ENCODE peak calls at places on chromosome 17, in seven cellular contexts. X, Q, W, F, V, H and T are unnamed samples.

GRCh38 chr17:31008374-31009035 is 37.7 kb downstream of the RNF135 start:
- DNase-seq in X (no peak), Q (no peak), W (peak; percentile 62), F (peak; percentile 42), V (no peak), H (peak; percentile 85), T (peak; percentile 52)

GRCh38 chr17:4276514-4276913 is 12.7 kb upstream of the ANKFY1 start:
- DNase-seq in X (no peak), Q (no peak), W (no peak), F (no peak), V (no peak), H (no peak), T (no peak)

GRCh38 chr17:27155866-27156265 is 138.0 kb upstream of the WSB1 start:
- DNase-seq in X (no peak), Q (no peak), W (no peak), F (no peak), V (no peak), H (no peak), T (no peak)

GRCh38 chr17:21511368-21512195 is 135.4 kb downstream of the KCNJ12 start:
- DNase-seq in X (peak; percentile 87), Q (peak; percentile 73), W (peak; percentile 90), F (peak; percentile 82), V (peak; percentile 89), H (peak; percentile 94), T (peak; percentile 85)

GRCh38 chr17:50559674-50560184 is 786 bp upstream of the CACNA1G start:
- DNase-seq in X (peak; percentile 90), Q (no peak), W (peak; percentile 71), F (peak; percentile 43), V (peak; percentile 82), H (peak; percentile 88), T (peak; percentile 99)

GRCh38 chr17:58583486-58583885 is 69.0 kb upstream of the MTMR4 start:
- DNase-seq in X (no peak), Q (no peak), W (no peak), F (no peak), V (no peak), H (no peak), T (no peak)

GRCh38 chr17:78241277-78242023 is 10.0 kb downstream of the TMEM235 start:
- DNase-seq in X (peak; percentile 93), Q (no peak), W (no peak), F (no peak), V (peak; percentile 79), H (no peak), T (peak; percentile 73)

GRCh38 chr17:64038331-64039105 is 18.1 kb upstream of the ICAM2 start:
- DNase-seq in X (no peak), Q (no peak), W (no peak), F (no peak), V (no peak), H (no peak), T (peak; percentile 57)

DNA sequence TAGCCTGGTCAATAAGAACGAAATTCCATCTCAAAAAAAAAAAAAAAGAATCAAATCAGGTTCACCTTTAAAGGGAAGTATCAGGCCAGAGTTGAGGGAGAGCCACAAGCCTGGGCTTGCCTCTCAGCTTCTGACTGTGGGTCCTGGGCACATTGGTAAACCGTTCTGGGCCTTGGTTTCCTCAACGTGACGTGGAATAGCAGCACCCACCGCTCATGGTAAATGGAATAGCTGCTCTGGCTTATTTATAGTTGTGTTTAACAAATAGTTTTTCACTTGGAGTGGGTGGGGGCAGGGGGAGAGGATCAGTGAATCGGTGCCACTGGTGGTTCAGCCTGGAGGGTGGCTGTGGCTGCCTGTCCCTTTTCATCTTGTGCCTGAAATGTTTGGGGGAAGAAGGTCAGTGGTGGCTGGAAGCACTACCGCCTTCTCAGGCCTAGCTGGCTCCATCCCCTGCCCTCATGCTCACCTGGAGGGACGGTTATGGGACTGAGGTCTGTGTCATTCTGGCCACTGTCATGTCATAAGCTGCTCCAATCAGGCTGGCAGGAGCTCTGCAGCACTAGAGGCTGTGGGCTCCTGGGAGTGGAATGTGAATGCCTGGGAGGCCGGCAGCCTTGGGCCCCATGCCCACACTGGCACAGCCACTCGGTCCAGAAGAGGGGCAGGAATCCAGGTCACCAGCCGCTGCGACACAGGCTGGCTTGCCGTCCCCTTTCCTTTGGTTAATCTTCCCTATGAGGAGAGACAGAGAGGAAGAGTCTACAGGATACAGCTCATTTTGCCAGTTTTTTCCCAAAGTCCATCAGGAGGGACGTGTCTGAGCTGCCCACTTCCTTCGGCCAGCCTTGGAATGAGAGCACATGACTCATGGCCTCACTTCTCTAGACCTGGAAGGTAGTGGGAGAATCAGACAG is 27.0 kb downstream of the CCR7 start:
- DNase-seq in X (no peak), Q (no peak), W (no peak), F (peak; percentile 75), V (no peak), H (no peak), T (no peak)
- H3K27ac ChIP-seq in X (peak overlapping the region; percentile 99), Q (peak overlapping the region; percentile 64), W (peak overlapping the region; percentile 89), F (peak overlapping the region; percentile 77), V (peak overlapping the region; percentile 61), H (no peak overlapping the region), T (peak overlapping the region; percentile 33)

DNA sequence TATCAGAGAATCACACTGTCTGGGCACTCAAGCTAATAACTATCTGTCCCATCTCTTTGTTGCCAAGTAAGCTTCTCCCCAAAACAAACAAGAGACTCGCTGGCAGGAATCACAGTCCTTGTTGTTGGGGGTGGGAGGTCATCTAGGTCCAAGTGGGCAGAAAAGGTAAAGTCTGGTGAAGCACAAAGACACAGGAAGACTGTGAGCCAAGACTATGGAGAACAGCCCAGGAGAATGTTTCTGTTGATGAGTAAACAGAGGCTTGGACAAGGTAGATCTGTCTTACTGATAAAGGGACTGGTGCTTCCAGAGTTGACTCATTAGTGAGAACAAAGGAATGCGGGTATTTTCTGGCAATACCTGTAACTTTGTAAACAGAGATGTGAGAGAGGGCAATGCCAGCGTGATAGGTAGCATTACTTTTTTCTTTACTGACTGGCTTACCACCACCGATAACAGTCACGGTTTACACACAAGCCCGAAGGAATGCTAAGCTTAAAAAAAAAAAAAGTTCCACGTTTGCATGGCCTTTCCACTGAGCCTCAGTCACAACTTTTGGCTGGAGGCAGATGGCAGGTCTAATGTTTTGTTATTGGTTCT is 11.5 kb upstream of the MMD start:
- DNase-seq in X (peak; percentile 85), Q (no peak), W (no peak), F (no peak), V (no peak), H (no peak), T (no peak)
- H3K27ac ChIP-seq in X (peak overlapping the region; percentile 84), Q (no peak overlapping the region), W (no peak overlapping the region), F (no peak overlapping the region), V (peak overlapping the region; percentile 3), H (no peak overlapping the region), T (no peak overlapping the region)

GRCh38 chr17:41787021-41787418 is 509 bp upstream of the JUP start:
- DNase-seq in X (no peak), Q (no peak), W (no peak), F (no peak), V (no peak), H (no peak), T (no peak)

GRCh38 chr17:41785876-41786226 is 660 bp downstream of the JUP start:
- DNase-seq in X (peak; percentile 71), Q (no peak), W (peak; percentile 72), F (no peak), V (no peak), H (peak; percentile 57), T (peak; percentile 66)

GRCh38 chr17:41784207-41784744 is 2.2 kb downstream of the JUP start:
- DNase-seq in X (peak; percentile 92), Q (no peak), W (no peak), F (peak; percentile 66), V (peak; percentile 50), H (peak; percentile 76), T (peak; percentile 73)

GRCh38 chr17:41786227-41787020 is at the start of gene JUP:
- DNase-seq in X (peak; percentile 100), Q (peak; percentile 95), W (peak; percentile 100), F (peak; percentile 100), V (peak; percentile 99), H (peak; percentile 100), T (peak; percentile 100)

GRCh38 chr17:41785091-41785875 is 1.2 kb downstream of the JUP start:
- DNase-seq in X (peak; percentile 78), Q (no peak), W (no peak), F (peak; percentile 49), V (peak; percentile 31), H (peak; percentile 94), T (no peak)
- H3K27ac ChIP-seq in X (peak overlapping the region; percentile 86), Q (peak overlapping the region; percentile 65), W (peak overlapping the region; percentile 97), F (peak overlapping the region; percentile 93), V (peak overlapping the region; percentile 35), H (peak overlapping the region; percentile 89), T (peak overlapping the region; percentile 65)

GRCh38 chr17:8372422-8372821 is 4.1 kb downstream of the KRABD2 start:
- DNase-seq in X (no peak), Q (no peak), W (no peak), F (no peak), V (no peak), H (no peak), T (no peak)

GRCh38 chr17:8376302-8377067 is at the start of gene KRABD2:
- DNase-seq in X (peak; percentile 92), Q (peak; percentile 65), W (peak; percentile 79), F (peak; percentile 92), V (peak; percentile 98), H (peak; percentile 95), T (peak; percentile 96)

GRCh38 chr17:8371786-8372185 is 4.7 kb downstream of the KRABD2 start:
- DNase-seq in X (no peak), Q (no peak), W (no peak), F (no peak), V (no peak), H (no peak), T (peak; percentile 63)

GRCh38 chr17:8377422-8377821 is 918 bp upstream of the KRABD2 start:
- DNase-seq in X (no peak), Q (no peak), W (no peak), F (no peak), V (no peak), H (no peak), T (no peak)

DNA sequence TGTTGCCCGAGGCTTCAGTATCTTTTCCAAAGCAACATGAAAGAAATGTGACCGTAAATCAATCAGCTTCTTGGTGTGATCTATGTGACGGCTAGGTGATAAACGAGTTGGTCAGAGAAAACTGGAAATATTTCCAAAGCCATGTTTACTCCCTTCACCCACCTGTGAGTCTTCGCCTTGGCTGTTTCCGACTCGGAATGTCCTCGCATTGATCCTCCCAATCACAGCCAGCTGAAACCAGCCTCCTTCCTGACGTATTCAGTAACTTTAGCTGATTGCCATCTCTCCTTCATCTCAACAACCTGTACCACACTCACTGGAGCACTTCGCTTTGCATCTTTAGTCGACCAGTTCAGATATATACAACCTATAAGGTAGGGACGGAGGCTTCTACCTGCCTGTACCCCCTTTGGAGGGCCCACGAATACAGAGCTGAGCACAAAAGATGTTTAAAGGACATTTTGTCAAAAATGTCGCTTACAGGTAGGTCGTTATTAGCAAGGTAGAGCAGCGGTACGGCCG is 705 bp downstream of the KRABD2 start:
- DNase-seq in X (no peak), Q (no peak), W (no peak), F (no peak), V (no peak), H (peak; percentile 26), T (no peak)
- H3K27ac ChIP-seq in X (peak overlapping the region; percentile 76), Q (peak overlapping the region; percentile 69), W (peak overlapping the region; percentile 94), F (peak overlapping the region; percentile 97), V (peak overlapping the region; percentile 92), H (peak overlapping the region; percentile 55), T (peak overlapping the region; percentile 90)